ENCODE peak calls at places on chromosomes 16 and 17, in eight cellular contexts. N is iPS DF 19.7; U is activated CD8-positive, alpha-beta memory T cell treated with anti-CD3 and anti-CD28 coated beads, Interleukin-2, amount 50 U/mL, for 4 hours; D is left kidney; R is T-cell; F is CD14-positive monocyte; J is stimulated activated CD8-positive, alpha-beta memory T cell treated with anti-CD3 and anti-CD28 coated beads, Interleukin-4, amount 100 ng/mL, for 4 hours; L is AG09319. I is an unnamed sample.

GRCh38 chr17:51456942-51457341 is 196.6 kb downstream of the UTP18 start:
- DNase-seq in L (no peak), D (no peak), J (no peak), F (no peak), N (no peak), R (no peak), U (no peak), I (no peak)

GRCh38 chr16:56357765-56358322 is 67.5 kb downstream of the AMFR start:
- DNase-seq in R (peak), L (no peak), U (no peak), N (no peak), D (peak), J (no peak), F (peak), I (no peak)

GRCh38 chr16:35234679-35235078 is 1775.3 kb downstream of the TP53TG3F start:
- DNase-seq in J (no peak), F (no peak), D (no peak), N (no peak), U (no peak), L (no peak), R (no peak), I (no peak)

GRCh38 chr17:38568845-38569510 is 36.8 kb downstream of the SRCIN1 start:
- DNase-seq in D (no peak), L (no peak), N (no peak), J (no peak), F (no peak), R (no peak), U (no peak), I (no peak)

GRCh38 chr17:41049110-41049509 is 2.0 kb upstream of the KRTAP2-1 start:
- DNase-seq in U (no peak), D (no peak), F (no peak), J (no peak), R (no peak), N (no peak), L (no peak), I (no peak)

GRCh38 chr17:142102-142661 is 4.8 kb downstream of the SCGB1C2 start:
- DNase-seq in F (peak), U (peak), J (no peak), L (no peak), R (no peak), D (peak), N (no peak), I (no peak)

GRCh38 chr16:46801428-46802049 is 29.4 kb downstream of the C16orf87 start:
- DNase-seq in F (no peak), N (no peak), D (peak), R (no peak), J (no peak), U (no peak), L (no peak), I (no peak)

GRCh38 chr16:89570342-89570923 is 5.1 kb upstream of the CPNE7 start:
- DNase-seq in N (no peak), J (no peak), D (no peak), F (no peak), L (no peak), U (no peak), R (no peak), I (no peak)

GRCh38 chr16:62597874-62598273 is 561.6 kb upstream of the CDH8 start:
- DNase-seq in U (no peak), R (no peak), N (no peak), L (no peak), F (no peak), J (no peak), D (no peak), I (no peak)

GRCh38 chr17:8828517-8828875 is 29.3 kb upstream of the MFSD6L start:
- DNase-seq in U (no peak), D (no peak), J (no peak), L (no peak), N (no peak), R (no peak), F (no peak), I (no peak)

GRCh38 chr16:2043980-2044451 is 3.6 kb downstream of the NTHL1 start:
- DNase-seq in J (no peak), L (no peak), R (no peak), F (no peak), U (no peak), D (no peak), N (no peak), I (no peak)

GRCh38 chr16:85935957-85936760 is 37.2 kb downstream of the IRF8 start:
- DNase-seq in U (peak), L (no peak), N (no peak), J (peak), R (peak), F (peak), D (no peak), I (peak)

GRCh38 chr17:74442670-74443515 is 11.0 kb downstream of the GPRC5C start:
- DNase-seq in N (no peak), U (no peak), J (no peak), L (no peak), D (peak), F (peak), R (no peak), I (no peak)

GRCh38 chr16:912684-913613 is 57.8 kb downstream of the LMF1 start:
- DNase-seq in R (no peak), J (no peak), U (no peak), F (no peak), N (no peak), D (no peak), L (no peak), I (no peak)

GRCh38 chr17:7589204-7589868 is 558 bp downstream of the SOX15 start:
- DNase-seq in D (peak), F (peak), J (peak), L (peak), R (peak), N (no peak), U (peak), I (peak)

GRCh38 chr16:61263400-61263799 is 772.8 kb downstream of the CDH8 start:
- DNase-seq in J (no peak), L (no peak), N (peak), D (no peak), U (no peak), R (no peak), F (no peak), I (no peak)

GRCh38 chr17:44207319-44207718 is 7.6 kb upstream of the ATXN7L3 start:
- DNase-seq in F (no peak), L (no peak), J (no peak), D (no peak), R (no peak), N (no peak), U (no peak), I (no peak)

GRCh38 chr17:7886227-7887037 is 2.2 kb upstream of the CHD3 start:
- DNase-seq in D (peak), N (no peak), F (no peak), U (peak), R (peak), L (no peak), J (peak), I (peak)

GRCh38 chr16:3607161-3607560 is 4.2 kb downstream of the SLX4 start:
- DNase-seq in F (no peak), D (no peak), J (no peak), N (no peak), R (no peak), L (no peak), U (no peak), I (no peak)

GRCh38 chr16:67884684-67885083 is at the start of gene NRN1L:
- DNase-seq in R (no peak), U (no peak), L (peak), J (no peak), N (peak), D (peak), F (no peak), I (no peak)

GRCh38 chr17:38908676-38909181 is 16.7 kb upstream of the LASP1NB start:
- DNase-seq in N (no peak), L (no peak), U (no peak), J (no peak), R (no peak), D (peak), F (no peak), I (no peak)

GRCh38 chr17:40284085-40284713 is 3.5 kb upstream of the CDC6 start:
- DNase-seq in J (no peak), F (no peak), U (no peak), D (peak), R (no peak), N (no peak), L (peak), I (no peak)

GRCh38 chr17:58156839-58157803 is 8.9 kb downstream of the OR4D1 start:
- DNase-seq in N (peak), F (no peak), L (no peak), U (peak), J (peak), R (peak), D (peak), I (peak)

GRCh38 chr17:12180644-12181261 is 160.1 kb downstream of the MAP2K4 start:
- DNase-seq in F (no peak), U (no peak), J (no peak), D (peak), R (no peak), N (no peak), L (peak), I (no peak)

GRCh38 chr16:27222499-27223225 is 19.3 kb downstream of the KDM8 start:
- DNase-seq in U (no peak), J (no peak), L (peak), R (no peak), N (no peak), F (no peak), D (peak), I (no peak)

GRCh38 chr17:65627892-65628622 is 66.6 kb upstream of the AXIN2 start:
- DNase-seq in D (peak), R (no peak), N (no peak), U (no peak), F (no peak), J (no peak), L (peak), I (no peak)

GRCh38 chr17:65987988-65988387 is 203.9 kb downstream of the CEP112 start:
- DNase-seq in R (no peak), D (peak), U (no peak), L (peak), J (no peak), N (peak), F (no peak), I (no peak)